ENCODE peak calls at places on chromosomes 12 and 14, in four cellular contexts. One of them, this sample, is unnamed.

GRCh38 chr14:22808388-22809209 is 6.6 kb downstream of the SLC7A7 start:
- DNase-seq in IMR-90: no peak
- DNase-seq in K562: no peak
- DNase-seq in HepG2: peak
- DNase-seq in this sample: no peak

GRCh38 chr14:96962337-96962736 is 165.2 kb downstream of the VRK1 start:
- DNase-seq in IMR-90: no peak
- DNase-seq in K562: no peak
- DNase-seq in HepG2: no peak
- DNase-seq in this sample: no peak

GRCh38 chr12:49233842-49234526 is 30.9 kb upstream of the TUBA1C start:
- DNase-seq in IMR-90: no peak
- DNase-seq in K562: peak
- DNase-seq in HepG2: no peak
- DNase-seq in this sample: no peak

GRCh38 chr14:40983604-40984003 is 623.1 kb upstream of the LRFN5 start:
- DNase-seq in IMR-90: peak
- DNase-seq in K562: no peak
- DNase-seq in HepG2: no peak
- DNase-seq in this sample: no peak

GRCh38 chr14:99624971-99625370 is 20.0 kb upstream of the HHIPL1 start:
- DNase-seq in IMR-90: no peak
- DNase-seq in K562: no peak
- DNase-seq in HepG2: no peak
- DNase-seq in this sample: no peak

GRCh38 chr14:61478971-61479473 is 157.6 kb downstream of the PRKCH start:
- DNase-seq in IMR-90: no peak
- DNase-seq in K562: no peak
- DNase-seq in HepG2: no peak
- DNase-seq in this sample: no peak

GRCh38 chr14:95195031-95195430 is 37.7 kb upstream of the DICER1 start:
- DNase-seq in IMR-90: no peak
- DNase-seq in K562: no peak
- DNase-seq in HepG2: no peak
- DNase-seq in this sample: no peak

GRCh38 chr12:119920064-119920463 is 42.9 kb upstream of the CIT start:
- DNase-seq in IMR-90: no peak
- DNase-seq in K562: no peak
- DNase-seq in HepG2: no peak
- DNase-seq in this sample: no peak

GRCh38 chr14:63671987-63672386 is 30.3 kb upstream of the WDR89 start:
- DNase-seq in IMR-90: no peak
- DNase-seq in K562: no peak
- DNase-seq in HepG2: no peak
- DNase-seq in this sample: no peak

GRCh38 chr12:110744697-110745264 is 2.1 kb upstream of the PPP1CC start:
- DNase-seq in IMR-90: no peak
- DNase-seq in K562: no peak
- DNase-seq in HepG2: peak
- DNase-seq in this sample: no peak
- TF ChIP-seq MAFK in IMR-90: no peak
- TF ChIP-seq MAFK in K562: no peak
- TF ChIP-seq MAFK in HepG2: no peak
- TF ChIP-seq MAFK in this sample: no peak

DNA sequence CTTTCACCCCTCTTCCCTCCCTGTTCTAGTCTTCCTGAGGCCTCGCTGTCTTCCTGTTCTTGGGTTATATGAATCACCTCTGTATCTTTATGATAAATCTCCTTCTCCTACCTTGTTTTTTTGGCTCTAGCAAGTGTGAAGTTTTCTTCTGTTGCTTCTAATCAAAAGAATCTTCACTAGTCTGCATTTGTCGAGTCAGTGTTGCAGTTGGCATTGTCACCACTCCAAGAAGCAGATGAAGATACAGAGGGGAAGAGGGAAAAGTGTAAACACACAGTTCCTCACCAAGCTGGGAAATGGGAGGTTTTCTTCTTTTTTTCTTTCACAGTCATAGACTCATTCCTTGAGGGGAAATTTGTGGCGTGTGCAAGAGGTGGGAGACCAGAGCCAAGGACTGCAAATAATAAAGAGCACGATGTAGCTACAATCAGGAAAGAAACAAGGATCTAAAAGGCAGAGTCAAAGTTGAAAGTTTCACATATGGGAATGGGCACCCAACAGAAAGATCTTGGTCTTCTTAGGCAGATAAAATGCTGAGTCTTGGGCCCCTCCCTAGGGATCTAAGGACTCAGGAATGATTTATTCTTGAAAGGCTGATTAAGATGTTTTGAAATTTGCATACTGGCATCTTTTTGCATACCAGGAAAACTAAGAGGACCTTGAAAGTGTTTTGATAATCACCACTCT is 22.2 kb upstream of the PRICKLE1 start:
- DNase-seq in IMR-90: no peak
- DNase-seq in K562: no peak
- DNase-seq in HepG2: no peak
- DNase-seq in this sample: no peak
- H3K9ac ChIP-seq in IMR-90: no peak
- H3K9ac ChIP-seq in K562: no peak
- H3K9ac ChIP-seq in HepG2: no peak
- H3K9ac ChIP-seq in this sample: no peak

GRCh38 chr14:24340606-24341005 is 815 bp upstream of the RIPK3 start:
- DNase-seq in IMR-90: no peak
- DNase-seq in K562: no peak
- DNase-seq in HepG2: no peak
- DNase-seq in this sample: no peak

GRCh38 chr14:24338843-24339242 is 948 bp downstream of the RIPK3 start:
- DNase-seq in IMR-90: no peak
- DNase-seq in K562: no peak
- DNase-seq in HepG2: no peak
- DNase-seq in this sample: no peak

GRCh38 chr14:24337144-24337823 is 2.4 kb upstream of the ADCY4 start:
- DNase-seq in IMR-90: no peak
- DNase-seq in K562: no peak
- DNase-seq in HepG2: no peak
- DNase-seq in this sample: no peak

GRCh38 chr14:24337824-24338175 is 2.0 kb downstream of the RIPK3 start:
- DNase-seq in IMR-90: no peak
- DNase-seq in K562: no peak
- DNase-seq in HepG2: no peak
- DNase-seq in this sample: no peak

DNA sequence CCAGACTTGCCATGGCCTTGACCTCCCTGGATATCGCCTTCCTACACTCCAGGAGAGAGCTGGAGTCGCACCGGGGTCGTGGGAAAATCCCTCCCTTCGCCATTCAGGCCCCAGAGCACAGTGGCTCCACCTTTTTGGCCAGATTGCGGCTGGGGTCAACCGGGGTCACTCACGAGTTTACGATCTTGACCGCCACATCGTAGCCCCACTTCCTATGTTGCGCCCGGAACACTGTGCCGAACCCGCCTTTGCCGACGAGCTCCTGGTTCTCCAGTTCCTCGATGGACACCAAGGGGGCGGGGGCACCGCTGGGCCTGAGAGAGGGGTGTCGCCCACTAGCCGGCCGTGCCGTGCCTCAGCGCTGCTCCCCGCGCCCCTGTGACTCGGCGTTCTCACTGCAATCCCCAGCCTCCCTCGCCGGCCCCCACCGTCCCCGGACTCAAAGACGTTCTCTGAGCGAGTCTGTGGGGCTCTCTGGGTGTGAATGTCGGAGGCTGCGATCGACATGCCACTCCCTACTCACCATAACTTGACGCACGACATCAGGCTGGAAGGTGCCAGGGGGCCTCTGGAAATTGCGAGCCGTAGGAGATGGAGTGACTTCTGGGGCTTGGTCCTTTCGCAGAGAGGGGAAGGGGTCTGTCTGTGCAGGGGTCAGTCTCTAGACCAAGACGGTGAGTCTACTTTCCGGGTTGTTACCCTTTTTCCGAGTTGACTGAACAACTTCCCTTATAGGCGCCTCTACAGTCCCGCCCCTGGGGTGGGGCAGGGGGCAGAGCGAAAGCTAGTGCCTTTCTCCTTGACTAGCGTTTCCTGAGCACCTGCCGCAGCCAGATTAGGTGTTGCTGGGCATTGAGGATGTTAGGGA is at the start of gene RIPK3:
- DNase-seq in IMR-90: no peak
- DNase-seq in K562: no peak
- DNase-seq in HepG2: no peak
- DNase-seq in this sample: peak
- TF ChIP-seq MAFK in IMR-90: no peak
- TF ChIP-seq MAFK in K562: no peak
- TF ChIP-seq MAFK in HepG2: no peak
- TF ChIP-seq MAFK in this sample: no peak

DNA sequence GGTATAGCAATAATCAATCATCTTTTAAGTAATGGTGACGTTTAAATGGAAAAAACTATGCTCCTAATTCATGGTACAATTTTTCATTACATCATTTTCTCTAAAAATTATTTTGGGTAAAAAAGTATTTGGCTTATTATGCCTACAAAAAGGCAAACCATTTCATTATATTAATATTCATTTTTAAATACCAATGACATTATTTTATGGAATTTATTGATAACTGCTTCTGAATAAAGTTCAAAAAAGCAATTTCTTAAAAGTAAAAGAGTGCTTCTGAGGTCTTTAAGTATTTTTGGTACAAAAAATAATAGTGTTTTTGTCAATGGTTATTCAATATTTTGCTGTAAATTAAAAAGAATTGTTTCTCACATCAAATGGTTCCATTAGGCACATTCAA is 12.2 kb downstream of the SLC38A2 start:
- DNase-seq in IMR-90: no peak
- DNase-seq in K562: no peak
- DNase-seq in HepG2: no peak
- DNase-seq in this sample: no peak
- H3K9ac ChIP-seq in IMR-90: no peak
- H3K9ac ChIP-seq in K562: no peak
- H3K9ac ChIP-seq in HepG2: no peak
- H3K9ac ChIP-seq in this sample: no peak

DNA sequence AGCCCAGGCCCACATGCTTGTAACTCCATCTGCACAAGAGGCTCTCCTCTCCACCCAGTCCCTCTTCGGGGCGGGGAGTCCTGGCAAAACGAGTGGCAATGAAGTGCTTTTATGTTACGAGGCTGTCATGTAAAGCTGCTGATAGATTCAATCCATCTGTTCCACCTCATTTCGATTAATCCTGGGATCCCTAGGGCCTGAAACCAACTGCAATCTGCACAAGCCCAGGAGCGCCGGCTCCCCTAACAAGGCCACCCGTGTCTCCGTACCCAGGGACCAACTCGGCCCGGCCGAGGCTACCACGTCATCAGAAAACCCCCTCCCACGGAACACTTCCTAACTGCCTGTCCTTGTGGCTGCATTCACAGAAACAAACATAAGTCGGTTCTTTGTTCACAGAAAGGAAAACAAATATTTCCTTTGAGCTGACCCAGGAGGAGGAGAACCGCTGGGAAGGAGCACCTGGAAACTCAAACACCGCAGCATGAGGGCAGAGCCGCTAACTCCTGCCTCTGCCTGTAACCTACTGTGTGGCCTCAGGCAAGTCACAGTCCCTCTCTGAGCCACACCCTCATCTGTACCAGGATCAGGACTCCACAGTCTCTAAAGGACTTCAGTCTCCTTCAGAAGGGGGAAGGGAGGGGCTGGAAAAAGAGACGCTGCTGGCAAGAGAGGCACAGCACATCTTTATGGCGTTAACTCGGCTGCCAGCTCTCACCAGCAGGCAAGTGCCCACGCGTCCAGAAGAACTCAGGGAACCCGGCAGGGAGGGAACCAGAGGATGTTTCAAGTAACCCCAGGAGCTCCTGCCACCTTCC is 47.8 kb downstream of the CCDC88C start:
- DNase-seq in IMR-90: no peak
- DNase-seq in K562: no peak
- DNase-seq in HepG2: peak
- DNase-seq in this sample: no peak
- TF ChIP-seq MAFK in IMR-90: no peak
- TF ChIP-seq MAFK in K562: no peak
- TF ChIP-seq MAFK in HepG2: no peak
- TF ChIP-seq MAFK in this sample: no peak

GRCh38 chr12:99455350-99456037 is 192.1 kb upstream of the GARIN6 start:
- DNase-seq in IMR-90: no peak
- DNase-seq in K562: no peak
- DNase-seq in HepG2: no peak
- DNase-seq in this sample: peak
- H3K9ac ChIP-seq in IMR-90: no peak
- H3K9ac ChIP-seq in K562: no peak
- H3K9ac ChIP-seq in HepG2: no peak
- H3K9ac ChIP-seq in this sample: no peak

DNA sequence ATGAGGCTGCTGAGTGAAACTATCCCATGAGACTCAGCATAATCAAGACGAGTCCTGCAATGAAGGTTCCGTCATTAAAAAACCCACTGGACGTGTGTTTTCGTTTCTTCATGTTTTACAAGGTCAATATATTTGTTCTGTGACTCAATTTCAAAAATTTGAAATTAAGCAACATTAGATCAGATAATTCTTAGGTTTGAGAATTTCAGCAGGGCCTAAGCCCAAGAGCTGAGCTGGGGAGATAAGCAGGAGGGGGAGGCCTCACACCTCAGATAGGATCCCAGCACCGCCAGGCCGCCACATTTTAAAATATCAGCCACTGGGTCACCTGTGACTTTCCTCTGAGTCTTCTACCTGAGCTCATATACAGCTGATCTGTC is 13.3 kb downstream of the STX2 start:
- DNase-seq in IMR-90: no peak
- DNase-seq in K562: peak
- DNase-seq in HepG2: no peak
- DNase-seq in this sample: no peak
- TF ChIP-seq MAFK in IMR-90: no peak
- TF ChIP-seq MAFK in K562: no peak
- TF ChIP-seq MAFK in HepG2: no peak
- TF ChIP-seq MAFK in this sample: no peak

DNA sequence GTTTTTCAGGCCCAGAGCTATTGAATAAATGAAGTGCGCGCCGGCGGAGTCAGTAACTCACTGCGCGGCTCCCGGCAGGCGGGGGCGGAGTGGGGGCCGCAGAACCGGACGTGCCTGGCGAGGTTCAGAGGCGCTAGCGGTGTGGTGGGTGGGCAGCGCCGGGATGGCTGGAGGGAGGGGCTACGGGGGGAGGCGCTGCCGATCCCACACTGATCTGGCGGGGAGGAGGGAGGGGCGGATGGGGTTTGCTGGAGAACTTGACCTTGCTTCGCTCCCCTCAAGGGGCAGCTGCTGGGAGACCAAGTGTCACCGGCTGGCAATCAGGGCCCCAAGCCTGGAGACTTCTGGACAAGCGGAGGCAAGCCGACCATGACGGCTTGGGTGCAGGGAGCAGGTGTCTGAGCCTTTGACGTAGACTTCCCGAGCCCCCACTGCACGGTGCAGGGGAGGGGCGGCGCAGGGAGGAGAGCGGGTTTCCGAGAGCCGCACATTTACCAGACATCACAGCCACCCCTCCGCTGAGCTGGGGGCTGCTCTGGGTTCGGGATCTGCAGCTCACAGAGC is 174.1 kb upstream of the RTL1 start:
- DNase-seq in IMR-90: peak
- DNase-seq in K562: peak
- DNase-seq in HepG2: no peak
- DNase-seq in this sample: no peak
- H3K9ac ChIP-seq in IMR-90: no peak
- H3K9ac ChIP-seq in K562: no peak
- H3K9ac ChIP-seq in HepG2: no peak
- H3K9ac ChIP-seq in this sample: no peak

This sample was measured in H1.